ENCODE peak calls at places on chromosomes 13 and 19, in four cellular contexts. N is NCI-H2081, S is occipital lobe, P is substantia nigra. V is an unnamed sample.

GRCh38 chr19:4676955-4677731 is 7.0 kb upstream of the MYDGF start:
- DNase-seq in S (peak), N (no peak), P (no peak), V (peak)

GRCh38 chr13:66102864-66103263 is 1127.3 kb downstream of the PCDH9 start:
- DNase-seq in P (no peak), S (no peak), N (no peak), V (no peak)

GRCh38 chr19:35693835-35694599 is 10.3 kb upstream of the ZBTB32 start:
- DNase-seq in P (peak), S (peak), N (peak), V (peak)

GRCh38 chr19:58518261-58519086 is 1.1 kb downstream of the ZBTB45 start:
- DNase-seq in S (no peak), P (no peak), N (no peak), V (no peak)

GRCh38 chr19:40717880-40718773 is 1.2 kb downstream of the ITPKC start:
- DNase-seq in S (no peak), N (no peak), P (no peak), V (no peak)

GRCh38 chr19:46350029-46350757 is 3.3 kb downstream of the PPP5C start:
- DNase-seq in S (no peak), N (peak), P (no peak), V (no peak)

GRCh38 chr19:49716154-49716553 is 25.2 kb downstream of the CPT1C start:
- DNase-seq in N (no peak), S (no peak), P (no peak), V (no peak)

GRCh38 chr19:40257096-40257517 is 28.0 kb downstream of the AKT2 start:
- DNase-seq in P (no peak), N (no peak), S (no peak), V (no peak)

GRCh38 chr13:109671919-109672318 is 114.5 kb downstream of the IRS2 start:
- DNase-seq in P (no peak), S (no peak), N (no peak), V (no peak)

GRCh38 chr19:4972509-4973230 is 3.8 kb downstream of the KDM4B start:
- DNase-seq in N (no peak), S (no peak), P (no peak), V (no peak)

GRCh38 chr19:55440411-55441105 is 2.5 kb downstream of the SHISA7 start:
- DNase-seq in N (no peak), S (no peak), P (no peak), V (peak)

GRCh38 chr13:48054601-48055000 is 17.1 kb downstream of the NUDT15 start:
- DNase-seq in S (no peak), N (no peak), P (no peak), V (no peak)

GRCh38 chr19:2494084-2494446 is 18.1 kb downstream of the GADD45B start:
- DNase-seq in N (no peak), S (peak), P (no peak), V (no peak)

GRCh38 chr19:5826531-5827341 is 12.8 kb downstream of the FUT6 start:
- DNase-seq in N (peak), P (no peak), S (no peak), V (peak)

GRCh38 chr13:70407486-70407885 is 299.2 kb upstream of the KLHL1 start:
- DNase-seq in S (no peak), P (no peak), N (no peak), V (no peak)

GRCh38 chr13:67277581-67277980 is 47.4 kb upstream of the PCDH9 start:
- DNase-seq in P (no peak), N (no peak), S (no peak), V (no peak)

GRCh38 chr13:28447206-28447605 is 47.7 kb downstream of the FLT1 start:
- DNase-seq in P (no peak), N (no peak), S (no peak), V (no peak)

GRCh38 chr13:27273658-27274425 is 3.2 kb downstream of the RASL11A start:
- DNase-seq in P (no peak), N (no peak), S (no peak), V (no peak)

GRCh38 chr13:21546372-21546771 is 57.6 kb downstream of the MICU2 start:
- DNase-seq in N (no peak), P (no peak), S (no peak), V (no peak)

GRCh38 chr13:102484329-102484728 is 82.5 kb upstream of the FGF14 start:
- DNase-seq in N (no peak), P (no peak), S (no peak), V (no peak)

GRCh38 chr13:44267966-44268365 is 105.7 kb upstream of the SERP2 start:
- DNase-seq in P (no peak), S (no peak), N (no peak), V (no peak)

GRCh38 chr19:2663920-2664571 is 38.4 kb downstream of the GNG7 start:
- DNase-seq in S (no peak), N (no peak), P (no peak), V (no peak)

GRCh38 chr19:2259331-2259730 is 3.1 kb upstream of the JSRP1 start:
- DNase-seq in P (no peak), N (no peak), S (no peak), V (no peak)

GRCh38 chr13:22061806-22062391 is 391.0 kb downstream of the FGF9 start:
- DNase-seq in P (no peak), S (no peak), N (peak), V (no peak)

GRCh38 chr13:80048802-80049201 is 292.1 kb downstream of the SPRY2 start:
- DNase-seq in S (peak), P (peak), N (peak), V (peak)

GRCh38 chr13:45850020-45850613 is 1.4 kb downstream of the SIAH3 start:
- DNase-seq in P (no peak), S (no peak), N (no peak), V (no peak)

GRCh38 chr19:41193420-41194156 is 569 bp downstream of the CYP2S1 start:
- DNase-seq in P (no peak), S (no peak), N (no peak), V (no peak)

GRCh38 chr19:13428352-13428751 is 77.9 kb downstream of the CACNA1A start:
- DNase-seq in N (peak), S (no peak), P (no peak), V (no peak)

V was measured in NCI-H1436.